ENCODE peak calls at places on chromosomes 2 and 18, in eight cellular contexts. H, E, O, L, W, T, F and D are unnamed samples. For H3K4me1, the result is how much of the 10 kb centered on the place peaks cover.

GRCh38 chr18:21241224-21242131 is 554 bp upstream of the GREB1L start:
- DNase-seq in H (no peak), E (no peak), O (peak), L (peak), W (peak), T (no peak), F (peak), D (peak)

GRCh38 chr18:21452808-21453511 is 147.5 kb downstream of the ESCO1 start:
- DNase-seq in H (no peak), E (no peak), O (no peak), L (no peak), W (no peak), T (no peak), F (no peak), D (no peak)

GRCh38 chr2:172095905-172096660 is 6.6 kb downstream of the DLX2 start:
- DNase-seq in H (no peak), E (no peak), O (peak), L (no peak), W (peak), T (no peak), F (no peak), D (no peak)

GRCh38 chr2:120825370-120826259 is 89.9 kb downstream of the GLI2 start:
- DNase-seq in H (no peak), E (no peak), O (peak), L (no peak), W (no peak), T (no peak), F (peak), D (peak)

GRCh38 chr18:22253676-22254075 is 84.3 kb downstream of the GATA6 start:
- DNase-seq in H (no peak), E (no peak), O (no peak), L (no peak), W (no peak), T (no peak), F (no peak), D (no peak)

GRCh38 chr18:11981633-11982366 is 493 bp downstream of the IMPA2 start:
- DNase-seq in H (no peak), E (peak), O (peak), L (peak), W (peak), T (no peak), F (peak), D (no peak)

GRCh38 chr18:45359275-45360009 is 255.8 kb upstream of the SLC14A2 start:
- DNase-seq in H (no peak), E (no peak), O (no peak), L (no peak), W (no peak), T (no peak), F (no peak), D (no peak)

GRCh38 chr18:50689578-50689977 is 129.7 kb downstream of the MAPK4 start:
- DNase-seq in H (no peak), E (no peak), O (no peak), L (no peak), W (no peak), T (no peak), F (no peak), D (no peak)

GRCh38 chr2:215145611-215146010 is 7.2 kb upstream of the ABCA12 start:
- DNase-seq in H (no peak), E (no peak), O (no peak), L (no peak), W (no peak), T (no peak), F (no peak), D (no peak)

GRCh38 chr18:76953186-76953982 is 131.0 kb downstream of the ZNF236 start:
- DNase-seq in H (no peak), E (no peak), O (no peak), L (peak), W (no peak), T (no peak), F (peak), D (peak)

GRCh38 chr2:119488245-119489182 is 35.8 kb downstream of the SCTR start:
- DNase-seq in H (no peak), E (no peak), O (no peak), L (no peak), W (no peak), T (no peak), F (no peak), D (no peak)

GRCh38 chr2:223725986-223726970 is 111.1 kb downstream of the AP1S3 start:
- DNase-seq in H (no peak), E (no peak), O (no peak), L (no peak), W (no peak), T (no peak), F (no peak), D (no peak)

GRCh38 chr2:80168037-80168436 is 136.5 kb downstream of the LRRTM1 start:
- DNase-seq in H (no peak), E (no peak), O (no peak), L (no peak), W (no peak), T (no peak), F (no peak), D (no peak)

GRCh38 chr18:12327510-12328178 is 19.6 kb downstream of the TUBB6 start:
- DNase-seq in H (peak), E (peak), O (peak), L (peak), W (peak), T (peak), F (peak), D (peak)

GRCh38 chr2:241950878-241951331 is 81.4 kb downstream of the RTP5 start:
- DNase-seq in H (peak), E (peak), O (peak), L (peak), W (peak), T (peak), F (peak), D (peak)

GRCh38 chr2:10252202-10252601 is 50.5 kb upstream of the HPCAL1 start:
- DNase-seq in H (no peak), E (no peak), O (no peak), L (no peak), W (no peak), T (no peak), F (no peak), D (peak)

GRCh38 chr2:227932403-227932802 is 61.0 kb downstream of the DAW1 start:
- DNase-seq in H (no peak), E (peak), O (no peak), L (no peak), W (no peak), T (no peak), F (no peak), D (no peak)

GRCh38 chr2:55163895-55164509 is 68.1 kb downstream of the CLHC1 start:
- DNase-seq in H (no peak), E (no peak), O (peak), L (peak), W (no peak), T (no peak), F (no peak), D (no peak)

GRCh38 chr18:44839239-44839666 is 158.6 kb downstream of the SETBP1 start:
- DNase-seq in H (peak), E (peak), O (peak), L (peak), W (peak), T (no peak), F (peak), D (peak)

GRCh38 chr2:83536489-83537020 is 922.5 kb downstream of the SUCLG1 start:
- DNase-seq in H (no peak), E (no peak), O (no peak), L (no peak), W (no peak), T (no peak), F (no peak), D (no peak)

GRCh38 chr2:108589786-108590185 is 55.5 kb downstream of the LIMS1 start:
- DNase-seq in H (no peak), E (no peak), O (no peak), L (no peak), W (no peak), T (no peak), F (no peak), D (no peak)
- H3K4me1 ChIP-seq in H (under half), E (half or more), O (half or more), L (under half), W (under half), T (under half), F (half or more), D (under half)

DNA sequence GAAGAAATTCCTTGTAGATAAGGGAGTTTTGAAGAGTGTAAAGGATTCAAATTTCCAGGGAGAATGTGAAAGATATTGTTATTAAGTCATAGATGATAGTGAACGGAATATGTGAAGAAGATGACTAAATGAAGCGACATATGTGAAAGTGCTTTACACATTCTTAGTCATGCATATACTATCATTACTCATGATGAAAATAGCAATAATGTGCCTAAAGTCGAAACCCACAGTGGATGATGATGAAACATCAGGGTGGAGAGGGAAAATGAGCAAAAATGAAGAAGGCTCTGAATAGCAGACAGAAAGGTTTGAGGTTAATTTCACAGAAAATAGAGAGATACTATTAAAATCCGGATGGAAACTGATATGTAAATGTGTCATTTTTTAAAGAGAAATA is 1237.1 kb downstream of the LRP1B start:
- DNase-seq in H (no peak), E (no peak), O (peak), L (no peak), W (no peak), T (no peak), F (no peak), D (no peak)
- H3K4me1 ChIP-seq in H (under half), E (under half), O (under half), L (under half), W (under half), T (under half), F (under half), D (under half)

GRCh38 chr2:231615058-231615671 is 22.5 kb downstream of the TEX44 start:
- DNase-seq in H (no peak), E (no peak), O (no peak), L (peak), W (peak), T (no peak), F (no peak), D (no peak)
- H3K4me1 ChIP-seq in H (under half), E (under half), O (under half), L (under half), W (under half), T (half or more), F (under half), D (under half)

DNA sequence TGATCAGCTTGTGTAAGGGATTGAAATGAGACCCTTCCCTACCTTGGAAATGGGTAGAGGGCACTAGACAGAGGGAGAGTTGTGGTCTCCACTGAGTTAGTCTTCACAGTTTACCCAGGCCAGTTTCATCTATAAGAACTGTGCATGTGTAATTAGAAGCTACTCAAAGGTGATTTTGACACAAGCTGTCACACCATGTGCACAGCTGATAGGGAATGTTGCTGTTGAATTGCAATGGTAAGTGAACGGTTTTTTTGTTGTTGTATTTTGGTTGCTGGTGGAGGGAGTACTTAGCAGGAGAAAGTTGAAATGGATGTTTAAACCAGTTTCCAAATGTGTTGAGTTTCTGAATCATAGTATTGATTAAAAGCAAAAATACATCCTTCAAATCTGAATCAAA is 168.9 kb downstream of the LCLAT1 start:
- DNase-seq in H (no peak), E (no peak), O (no peak), L (no peak), W (no peak), T (no peak), F (no peak), D (no peak)
- H3K4me1 ChIP-seq in H (under half), E (under half), O (under half), L (under half), W (under half), T (under half), F (under half), D (under half)

GRCh38 chr18:63107171-63107850 is 212.3 kb downstream of the BCL2 start:
- DNase-seq in H (no peak), E (no peak), O (no peak), L (no peak), W (no peak), T (no peak), F (no peak), D (no peak)

GRCh38 chr18:63107931-63108330 is 211.6 kb downstream of the BCL2 start:
- DNase-seq in H (no peak), E (no peak), O (no peak), L (no peak), W (no peak), T (no peak), F (no peak), D (no peak)

GRCh38 chr18:63109789-63110188 is 209.8 kb downstream of the BCL2 start:
- DNase-seq in H (no peak), E (no peak), O (no peak), L (no peak), W (no peak), T (no peak), F (no peak), D (no peak)

GRCh38 chr18:63105636-63106316 is 213.8 kb downstream of the BCL2 start:
- DNase-seq in H (no peak), E (no peak), O (no peak), L (no peak), W (no peak), T (no peak), F (no peak), D (no peak)

DNA sequence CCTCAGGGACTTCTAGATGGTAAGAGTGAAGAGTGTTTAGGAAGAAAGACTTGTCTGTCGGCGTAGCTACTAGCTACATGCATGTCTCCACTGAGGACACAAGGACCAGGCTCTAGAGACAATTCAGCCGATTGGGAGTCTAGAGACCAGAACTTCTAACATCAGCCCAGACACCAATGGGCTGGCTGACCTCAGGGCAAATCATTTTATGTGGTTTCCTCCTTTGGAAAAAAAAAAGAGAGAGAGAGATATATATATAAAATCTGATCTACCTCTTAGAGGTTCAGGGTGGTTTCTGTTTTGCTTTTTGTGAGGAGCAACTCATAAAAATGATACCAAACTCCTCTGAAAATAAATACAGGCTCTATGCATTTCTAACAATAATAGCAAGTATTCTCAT is 212.8 kb downstream of the BCL2 start:
- DNase-seq in H (no peak), E (peak), O (no peak), L (no peak), W (no peak), T (no peak), F (no peak), D (no peak)
- H3K4me1 ChIP-seq in H (under half), E (under half), O (under half), L (under half), W (under half), T (under half), F (under half), D (under half)

DNA sequence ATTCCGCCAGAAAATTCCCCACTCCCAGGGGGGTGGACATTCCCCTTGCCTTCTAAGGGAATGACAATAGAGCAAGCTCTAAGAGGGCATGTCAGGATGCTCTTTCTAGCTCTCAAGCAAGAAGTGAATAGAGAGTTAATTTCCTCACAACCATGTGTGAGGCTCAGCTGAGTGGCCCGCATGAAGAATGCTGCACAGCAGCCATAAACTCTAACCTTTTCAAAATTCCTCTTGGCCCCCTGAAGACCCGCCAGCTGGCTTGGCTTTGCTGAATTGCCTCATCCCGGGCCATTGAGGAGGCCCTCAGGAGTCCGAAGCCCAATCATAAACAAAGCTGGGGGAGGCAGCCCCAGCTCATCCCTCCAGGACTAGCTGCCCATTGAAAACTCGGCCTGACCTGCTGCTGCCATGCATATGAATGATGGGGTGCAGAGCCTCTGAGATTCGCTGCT is 38.2 kb downstream of the NRP2 start:
- DNase-seq in H (no peak), E (no peak), O (no peak), L (no peak), W (peak), T (no peak), F (no peak), D (no peak)
- H3K4me1 ChIP-seq in H (under half), E (under half), O (under half), L (under half), W (half or more), T (under half), F (under half), D (under half)

GRCh38 chr18:31863103-31863502 is 79.8 kb downstream of the TRAPPC8 start:
- DNase-seq in H (no peak), E (no peak), O (no peak), L (no peak), W (no peak), T (no peak), F (no peak), D (no peak)

GRCh38 chr18:31860488-31860887 is 82.4 kb downstream of the TRAPPC8 start:
- DNase-seq in H (no peak), E (no peak), O (no peak), L (no peak), W (no peak), T (no peak), F (no peak), D (no peak)

DNA sequence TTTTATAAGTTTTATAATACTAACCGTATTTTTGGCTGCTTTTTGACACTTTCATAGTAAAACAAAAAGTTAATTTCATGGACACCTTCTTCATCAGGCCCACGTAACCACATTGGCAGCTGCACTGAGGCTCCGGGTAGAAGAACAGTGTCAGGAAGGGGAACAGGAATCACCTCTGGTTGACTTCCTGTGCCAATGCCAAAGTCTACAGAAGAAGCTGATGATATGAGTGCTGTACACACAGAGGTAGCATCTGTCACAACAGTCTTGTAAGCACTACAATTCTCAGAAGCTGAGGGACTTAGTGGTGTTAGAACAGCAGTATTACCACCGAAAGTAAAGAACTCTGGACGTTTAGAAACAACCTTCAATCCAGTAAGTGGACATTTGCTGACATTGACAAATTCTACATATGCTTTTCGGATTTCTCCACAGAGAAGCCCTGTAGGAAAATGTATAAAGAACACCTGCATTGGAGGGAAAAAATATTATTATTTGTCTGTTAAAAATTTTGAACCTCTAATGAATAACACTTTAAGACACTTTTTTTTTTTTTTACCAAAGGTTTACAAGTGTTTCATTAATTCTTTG is 85.3 kb downstream of the TRAPPC8 start:
- DNase-seq in H (no peak), E (no peak), O (no peak), L (no peak), W (no peak), T (no peak), F (no peak), D (no peak)
- H3K4me1 ChIP-seq in H (under half), E (under half), O (under half), L (under half), W (under half), T (under half), F (under half), D (under half)